ENCODE peak calls at places on chromosomes 3 and 15, in ten cellular contexts. I is astrocyte of the cerebellum; S is cardiac fibroblast; N is effector memory CD8-positive, alpha-beta T cell; Q is HFFc6; G is iPS DF 19.7; R is AG09319; M is stimulated activated CD4-positive, alpha-beta T cell treated with anti-CD3 and anti-CD28 coated beads, Interleukin-12 subunit alpha, Interleukin-12 subunit beta, amount 100 ng/mL, for 24 hours; B is cerebellar nuclear complex; E is NCI-H2029 treated with DMSO at 0.1 percent for 48 hours. T is an unnamed sample.
A peak's percentile ranks its signal among the peaks of the same experiment; 100 is the strongest.

GRCh38 chr15:101201411-101202174 is 50.3 kb downstream of the CHSY1 start:
- DNase-seq in I (peak; percentile 95), S (peak; percentile 98), N (no peak), Q (peak; percentile 99), G (peak; percentile 75), R (peak; percentile 95), M (no peak), B (no peak), E (no peak), T (peak; percentile 92)

GRCh38 chr3:134222835-134223234 is 27.8 kb downstream of the RYK start:
- DNase-seq in I (no peak), S (no peak), N (no peak), Q (no peak), G (no peak), R (no peak), M (no peak), B (no peak), E (no peak), T (no peak)

GRCh38 chr3:170599995-170600624 is 14.2 kb upstream of the SLC7A14 start:
- DNase-seq in I (no peak), S (no peak), N (no peak), Q (no peak), G (no peak), R (no peak), M (no peak), B (no peak), E (no peak), T (no peak)

GRCh38 chr3:148599478-148599877 is 98.2 kb upstream of the AGTR1 start:
- DNase-seq in I (no peak), S (no peak), N (no peak), Q (no peak), G (no peak), R (no peak), M (no peak), B (no peak), E (no peak), T (no peak)

GRCh38 chr3:180320631-180321030 is 281.3 kb upstream of the TTC14 start:
- DNase-seq in I (no peak), S (no peak), N (no peak), Q (no peak), G (no peak), R (no peak), M (no peak), B (no peak), E (no peak), T (no peak)

GRCh38 chr15:26551473-26551872 is 221.4 kb downstream of the GABRB3 start:
- DNase-seq in I (no peak), S (no peak), N (no peak), Q (no peak), G (no peak), R (no peak), M (no peak), B (no peak), E (no peak), T (no peak)

GRCh38 chr3:106943071-106943470 is 434.2 kb upstream of the CCDC54 start:
- DNase-seq in I (no peak), S (peak; percentile 5), N (no peak), Q (no peak), G (no peak), R (no peak), M (no peak), B (no peak), E (no peak), T (no peak)

GRCh38 chr3:189229421-189229820 is 57.6 kb downstream of the TPRG1 start:
- DNase-seq in I (no peak), S (no peak), N (no peak), Q (no peak), G (no peak), R (no peak), M (no peak), B (no peak), E (no peak), T (no peak)

GRCh38 chr3:170709046-170709445 is 123.2 kb upstream of the SLC7A14 start:
- DNase-seq in I (no peak), S (peak; percentile 75), N (no peak), Q (peak; percentile 67), G (no peak), R (peak; percentile 74), M (no peak), B (no peak), E (no peak), T (no peak)

GRCh38 chr15:31285772-31286261 is 40.8 kb upstream of the KLF13 start:
- DNase-seq in I (no peak), S (no peak), N (no peak), Q (no peak), G (no peak), R (no peak), M (no peak), B (no peak), E (no peak), T (no peak)

GRCh38 chr3:10697918-10698317 is 118.1 kb upstream of the SLC6A11 start:
- DNase-seq in I (no peak), S (no peak), N (no peak), Q (peak; percentile 8), G (no peak), R (no peak), M (no peak), B (no peak), E (no peak), T (no peak)

GRCh38 chr3:151301787-151302186 is 14.8 kb downstream of the GPR87 start:
- DNase-seq in I (peak; percentile 62), S (peak; percentile 39), N (no peak), Q (peak; percentile 74), G (no peak), R (peak; percentile 48), M (no peak), B (no peak), E (no peak), T (no peak)

GRCh38 chr15:30933293-30933692 is 29.6 kb downstream of the FAN1 start:
- DNase-seq in I (no peak), S (no peak), N (no peak), Q (no peak), G (no peak), R (no peak), M (no peak), B (no peak), E (no peak), T (no peak)

GRCh38 chr15:52208306-52208946 is 17.2 kb upstream of the GNB5 start:
- DNase-seq in I (peak; percentile 20), S (peak; percentile 75), N (peak; percentile 73), Q (peak; percentile 81), G (peak; percentile 42), R (peak; percentile 15), M (peak; percentile 73), B (no peak), E (peak; percentile 1), T (no peak)

GRCh38 chr3:4495294-4496110 is 2.4 kb downstream of the ITPR1 start:
- DNase-seq in I (no peak), S (peak; percentile 46), N (no peak), Q (no peak), G (no peak), R (no peak), M (no peak), B (no peak), E (no peak), T (no peak)

GRCh38 chr3:147360936-147361670 is 45.2 kb downstream of the ZIC4 start:
- DNase-seq in I (no peak), S (no peak), N (no peak), Q (no peak), G (no peak), R (no peak), M (no peak), B (peak; percentile 4), E (no peak), T (no peak)

GRCh38 chr3:53721187-53721946 is 124.9 kb downstream of the CHDH start:
- DNase-seq in I (no peak), S (no peak), N (no peak), Q (peak; percentile 43), G (no peak), R (no peak), M (no peak), B (no peak), E (no peak), T (no peak)

GRCh38 chr3:102605146-102605545 is 170.3 kb downstream of the ZPLD1 start:
- DNase-seq in I (no peak), S (no peak), N (no peak), Q (no peak), G (no peak), R (no peak), M (no peak), B (no peak), E (no peak), T (peak; percentile 10)

GRCh38 chr3:10501664-10502052 is 3.7 kb downstream of the ATP2B2 start:
- DNase-seq in I (no peak), S (no peak), N (no peak), Q (no peak), G (no peak), R (no peak), M (no peak), B (no peak), E (no peak), T (no peak)

GRCh38 chr3:30112904-30113484 is 493.4 kb upstream of the TGFBR2 start:
- DNase-seq in I (peak; percentile 47), S (peak; percentile 78), N (no peak), Q (peak; percentile 64), G (no peak), R (no peak), M (no peak), B (no peak), E (peak; percentile 38), T (no peak)

GRCh38 chr3:38170722-38171121 is 5.4 kb downstream of the OXSR1 start:
- DNase-seq in I (no peak), S (no peak), N (no peak), Q (no peak), G (no peak), R (no peak), M (no peak), B (no peak), E (no peak), T (no peak)

GRCh38 chr15:40379853-40380252 is 2.7 kb upstream of the KNSTRN start:
- DNase-seq in I (peak; percentile 78), S (peak; percentile 99), N (no peak), Q (peak; percentile 95), G (no peak), R (peak; percentile 96), M (no peak), B (no peak), E (peak; percentile 48), T (peak; percentile 72)

T was measured in kidney epithelial cell.